ENCODE peak calls at places on chromosomes 6 and 20, in nine cellular contexts. One of them, this sample, is unnamed.
A peak's percentile ranks its signal among the peaks of the same experiment; 100 is the strongest.

GRCh38 chr6:70310063-70310694 is 7.3 kb upstream of the COL9A1 start:
- DNase-seq in heart right ventricle: no peak
- DNase-seq in CD4-positive, alpha-beta T cell: no peak
- DNase-seq in dorsolateral prefrontal cortex: no peak
- DNase-seq in left cardiac atrium: no peak
- DNase-seq in activated CD4-positive, alpha-beta T cell treated with anti-CD3 and anti-CD28 coated beads, Interleukin-2, amount 50 U/mL, for 24 hours: peak; percentile 4
- DNase-seq in naive thymus-derived CD8-positive, alpha-beta T cell: peak; percentile 12
- DNase-seq in H9: no peak
- DNase-seq in activated gamma-delta T cell treated with Interleukin-2 at 50 U/mL for 16 hours: no peak
- DNase-seq in this sample: no peak

GRCh38 chr20:57076202-57076651 is 190.2 kb downstream of the BMP7 start:
- DNase-seq in left cardiac atrium: no peak
- DNase-seq in naive thymus-derived CD8-positive, alpha-beta T cell: no peak
- DNase-seq in activated CD4-positive, alpha-beta T cell treated with anti-CD3 and anti-CD28 coated beads, Interleukin-2, amount 50 U/mL, for 24 hours: no peak
- DNase-seq in CD4-positive, alpha-beta T cell: no peak
- DNase-seq in heart right ventricle: no peak
- DNase-seq in H9: no peak
- DNase-seq in activated gamma-delta T cell treated with Interleukin-2 at 50 U/mL for 16 hours: no peak
- DNase-seq in dorsolateral prefrontal cortex: no peak
- DNase-seq in this sample: no peak

GRCh38 chr6:2973656-2974055 is 2.3 kb upstream of the SERPINB6 start:
- DNase-seq in left cardiac atrium: no peak
- DNase-seq in activated gamma-delta T cell treated with Interleukin-2 at 50 U/mL for 16 hours: no peak
- DNase-seq in naive thymus-derived CD8-positive, alpha-beta T cell: peak; percentile 26
- DNase-seq in H9: no peak
- DNase-seq in heart right ventricle: no peak
- DNase-seq in CD4-positive, alpha-beta T cell: no peak
- DNase-seq in activated CD4-positive, alpha-beta T cell treated with anti-CD3 and anti-CD28 coated beads, Interleukin-2, amount 50 U/mL, for 24 hours: no peak
- DNase-seq in dorsolateral prefrontal cortex: no peak
- DNase-seq in this sample: no peak

GRCh38 chr6:14664112-14664592 is 546.6 kb downstream of the CD83 start:
- DNase-seq in CD4-positive, alpha-beta T cell: peak; percentile 1
- DNase-seq in naive thymus-derived CD8-positive, alpha-beta T cell: peak; percentile 41
- DNase-seq in H9: no peak
- DNase-seq in activated gamma-delta T cell treated with Interleukin-2 at 50 U/mL for 16 hours: peak; percentile 18
- DNase-seq in dorsolateral prefrontal cortex: no peak
- DNase-seq in heart right ventricle: no peak
- DNase-seq in activated CD4-positive, alpha-beta T cell treated with anti-CD3 and anti-CD28 coated beads, Interleukin-2, amount 50 U/mL, for 24 hours: no peak
- DNase-seq in left cardiac atrium: no peak
- DNase-seq in this sample: no peak

GRCh38 chr6:7035837-7036249 is 71.9 kb upstream of the RREB1 start:
- DNase-seq in dorsolateral prefrontal cortex: no peak
- DNase-seq in left cardiac atrium: no peak
- DNase-seq in activated gamma-delta T cell treated with Interleukin-2 at 50 U/mL for 16 hours: no peak
- DNase-seq in naive thymus-derived CD8-positive, alpha-beta T cell: no peak
- DNase-seq in CD4-positive, alpha-beta T cell: no peak
- DNase-seq in heart right ventricle: no peak
- DNase-seq in activated CD4-positive, alpha-beta T cell treated with anti-CD3 and anti-CD28 coated beads, Interleukin-2, amount 50 U/mL, for 24 hours: no peak
- DNase-seq in H9: no peak
- DNase-seq in this sample: no peak

GRCh38 chr6:119301429-119301828 is 48.1 kb downstream of the MAN1A1 start:
- DNase-seq in left cardiac atrium: no peak
- DNase-seq in dorsolateral prefrontal cortex: no peak
- DNase-seq in naive thymus-derived CD8-positive, alpha-beta T cell: no peak
- DNase-seq in heart right ventricle: no peak
- DNase-seq in H9: no peak
- DNase-seq in CD4-positive, alpha-beta T cell: no peak
- DNase-seq in activated CD4-positive, alpha-beta T cell treated with anti-CD3 and anti-CD28 coated beads, Interleukin-2, amount 50 U/mL, for 24 hours: no peak
- DNase-seq in activated gamma-delta T cell treated with Interleukin-2 at 50 U/mL for 16 hours: no peak
- DNase-seq in this sample: no peak

GRCh38 chr6:97656706-97657350 is 373.8 kb upstream of the MMS22L start:
- DNase-seq in activated gamma-delta T cell treated with Interleukin-2 at 50 U/mL for 16 hours: no peak
- DNase-seq in naive thymus-derived CD8-positive, alpha-beta T cell: no peak
- DNase-seq in CD4-positive, alpha-beta T cell: no peak
- DNase-seq in left cardiac atrium: no peak
- DNase-seq in heart right ventricle: no peak
- DNase-seq in dorsolateral prefrontal cortex: no peak
- DNase-seq in activated CD4-positive, alpha-beta T cell treated with anti-CD3 and anti-CD28 coated beads, Interleukin-2, amount 50 U/mL, for 24 hours: no peak
- DNase-seq in H9: no peak
- DNase-seq in this sample: no peak

GRCh38 chr6:166712554-166713228 is 85.6 kb upstream of the RPS6KA2 start:
- DNase-seq in activated gamma-delta T cell treated with Interleukin-2 at 50 U/mL for 16 hours: no peak
- DNase-seq in dorsolateral prefrontal cortex: no peak
- DNase-seq in activated CD4-positive, alpha-beta T cell treated with anti-CD3 and anti-CD28 coated beads, Interleukin-2, amount 50 U/mL, for 24 hours: no peak
- DNase-seq in H9: peak; percentile 64
- DNase-seq in CD4-positive, alpha-beta T cell: no peak
- DNase-seq in left cardiac atrium: no peak
- DNase-seq in naive thymus-derived CD8-positive, alpha-beta T cell: no peak
- DNase-seq in heart right ventricle: no peak
- DNase-seq in this sample: no peak

GRCh38 chr6:168964138-168964892 is 289.3 kb downstream of the THBS2 start:
- DNase-seq in heart right ventricle: no peak
- DNase-seq in activated gamma-delta T cell treated with Interleukin-2 at 50 U/mL for 16 hours: no peak
- DNase-seq in dorsolateral prefrontal cortex: no peak
- DNase-seq in left cardiac atrium: no peak
- DNase-seq in activated CD4-positive, alpha-beta T cell treated with anti-CD3 and anti-CD28 coated beads, Interleukin-2, amount 50 U/mL, for 24 hours: no peak
- DNase-seq in CD4-positive, alpha-beta T cell: no peak
- DNase-seq in H9: no peak
- DNase-seq in naive thymus-derived CD8-positive, alpha-beta T cell: no peak
- DNase-seq in this sample: no peak

GRCh38 chr20:42484790-42485365 is 704.8 kb downstream of the PTPRT start:
- DNase-seq in dorsolateral prefrontal cortex: no peak
- DNase-seq in CD4-positive, alpha-beta T cell: no peak
- DNase-seq in naive thymus-derived CD8-positive, alpha-beta T cell: no peak
- DNase-seq in heart right ventricle: no peak
- DNase-seq in H9: no peak
- DNase-seq in activated gamma-delta T cell treated with Interleukin-2 at 50 U/mL for 16 hours: no peak
- DNase-seq in left cardiac atrium: no peak
- DNase-seq in activated CD4-positive, alpha-beta T cell treated with anti-CD3 and anti-CD28 coated beads, Interleukin-2, amount 50 U/mL, for 24 hours: no peak
- DNase-seq in this sample: no peak

GRCh38 chr6:108127826-108128225 is 38.0 kb upstream of the NR2E1 start:
- DNase-seq in naive thymus-derived CD8-positive, alpha-beta T cell: no peak
- DNase-seq in H9: no peak
- DNase-seq in activated gamma-delta T cell treated with Interleukin-2 at 50 U/mL for 16 hours: no peak
- DNase-seq in CD4-positive, alpha-beta T cell: no peak
- DNase-seq in heart right ventricle: no peak
- DNase-seq in dorsolateral prefrontal cortex: no peak
- DNase-seq in left cardiac atrium: no peak
- DNase-seq in activated CD4-positive, alpha-beta T cell treated with anti-CD3 and anti-CD28 coated beads, Interleukin-2, amount 50 U/mL, for 24 hours: no peak
- DNase-seq in this sample: no peak

GRCh38 chr6:111995409-111995808 is 58.5 kb upstream of the CCN6 start:
- DNase-seq in CD4-positive, alpha-beta T cell: no peak
- DNase-seq in left cardiac atrium: no peak
- DNase-seq in dorsolateral prefrontal cortex: no peak
- DNase-seq in activated CD4-positive, alpha-beta T cell treated with anti-CD3 and anti-CD28 coated beads, Interleukin-2, amount 50 U/mL, for 24 hours: no peak
- DNase-seq in activated gamma-delta T cell treated with Interleukin-2 at 50 U/mL for 16 hours: no peak
- DNase-seq in heart right ventricle: no peak
- DNase-seq in naive thymus-derived CD8-positive, alpha-beta T cell: no peak
- DNase-seq in H9: no peak
- DNase-seq in this sample: no peak

GRCh38 chr6:122799916-122800701 is 11.1 kb downstream of the SMPDL3A start:
- DNase-seq in CD4-positive, alpha-beta T cell: no peak
- DNase-seq in activated gamma-delta T cell treated with Interleukin-2 at 50 U/mL for 16 hours: no peak
- DNase-seq in naive thymus-derived CD8-positive, alpha-beta T cell: no peak
- DNase-seq in dorsolateral prefrontal cortex: no peak
- DNase-seq in heart right ventricle: no peak
- DNase-seq in H9: no peak
- DNase-seq in left cardiac atrium: no peak
- DNase-seq in activated CD4-positive, alpha-beta T cell treated with anti-CD3 and anti-CD28 coated beads, Interleukin-2, amount 50 U/mL, for 24 hours: no peak
- DNase-seq in this sample: no peak

GRCh38 chr6:158769228-158769627 is 49.9 kb downstream of the EZR start:
- DNase-seq in heart right ventricle: peak; percentile 58
- DNase-seq in naive thymus-derived CD8-positive, alpha-beta T cell: peak; percentile 7
- DNase-seq in activated gamma-delta T cell treated with Interleukin-2 at 50 U/mL for 16 hours: no peak
- DNase-seq in CD4-positive, alpha-beta T cell: no peak
- DNase-seq in dorsolateral prefrontal cortex: no peak
- DNase-seq in activated CD4-positive, alpha-beta T cell treated with anti-CD3 and anti-CD28 coated beads, Interleukin-2, amount 50 U/mL, for 24 hours: no peak
- DNase-seq in left cardiac atrium: no peak
- DNase-seq in H9: no peak
- DNase-seq in this sample: no peak

GRCh38 chr20:59598625-59599310 is 5.6 kb upstream of the PHACTR3 start:
- DNase-seq in heart right ventricle: no peak
- DNase-seq in H9: peak; percentile 70
- DNase-seq in activated gamma-delta T cell treated with Interleukin-2 at 50 U/mL for 16 hours: no peak
- DNase-seq in dorsolateral prefrontal cortex: peak; percentile 63
- DNase-seq in naive thymus-derived CD8-positive, alpha-beta T cell: peak; percentile 5
- DNase-seq in left cardiac atrium: no peak
- DNase-seq in activated CD4-positive, alpha-beta T cell treated with anti-CD3 and anti-CD28 coated beads, Interleukin-2, amount 50 U/mL, for 24 hours: no peak
- DNase-seq in CD4-positive, alpha-beta T cell: peak; percentile 14
- DNase-seq in this sample: peak; percentile 74

GRCh38 chr6:132937466-132937906 is 123.1 kb downstream of the RPS12 start:
- DNase-seq in H9: peak; percentile 65
- DNase-seq in activated gamma-delta T cell treated with Interleukin-2 at 50 U/mL for 16 hours: no peak
- DNase-seq in CD4-positive, alpha-beta T cell: no peak
- DNase-seq in left cardiac atrium: peak; percentile 32
- DNase-seq in dorsolateral prefrontal cortex: no peak
- DNase-seq in naive thymus-derived CD8-positive, alpha-beta T cell: no peak
- DNase-seq in heart right ventricle: peak; percentile 12
- DNase-seq in activated CD4-positive, alpha-beta T cell treated with anti-CD3 and anti-CD28 coated beads, Interleukin-2, amount 50 U/mL, for 24 hours: no peak
- DNase-seq in this sample: no peak

GRCh38 chr20:14616003-14616402 is 278.6 kb upstream of the FLRT3 start:
- DNase-seq in activated CD4-positive, alpha-beta T cell treated with anti-CD3 and anti-CD28 coated beads, Interleukin-2, amount 50 U/mL, for 24 hours: no peak
- DNase-seq in CD4-positive, alpha-beta T cell: no peak
- DNase-seq in dorsolateral prefrontal cortex: no peak
- DNase-seq in activated gamma-delta T cell treated with Interleukin-2 at 50 U/mL for 16 hours: no peak
- DNase-seq in H9: no peak
- DNase-seq in heart right ventricle: no peak
- DNase-seq in naive thymus-derived CD8-positive, alpha-beta T cell: no peak
- DNase-seq in left cardiac atrium: no peak
- DNase-seq in this sample: no peak

GRCh38 chr20:44288252-44288651 is 22.8 kb downstream of the FITM2 start:
- DNase-seq in left cardiac atrium: no peak
- DNase-seq in H9: no peak
- DNase-seq in naive thymus-derived CD8-positive, alpha-beta T cell: no peak
- DNase-seq in activated gamma-delta T cell treated with Interleukin-2 at 50 U/mL for 16 hours: peak; percentile 10
- DNase-seq in CD4-positive, alpha-beta T cell: no peak
- DNase-seq in dorsolateral prefrontal cortex: no peak
- DNase-seq in heart right ventricle: no peak
- DNase-seq in activated CD4-positive, alpha-beta T cell treated with anti-CD3 and anti-CD28 coated beads, Interleukin-2, amount 50 U/mL, for 24 hours: no peak
- DNase-seq in this sample: no peak

GRCh38 chr20:46027245-46027853 is 1.7 kb upstream of the SLC12A5 start:
- DNase-seq in H9: no peak
- DNase-seq in left cardiac atrium: peak; percentile 31
- DNase-seq in heart right ventricle: peak; percentile 30
- DNase-seq in CD4-positive, alpha-beta T cell: peak; percentile 17
- DNase-seq in activated gamma-delta T cell treated with Interleukin-2 at 50 U/mL for 16 hours: peak; percentile 15
- DNase-seq in dorsolateral prefrontal cortex: no peak
- DNase-seq in activated CD4-positive, alpha-beta T cell treated with anti-CD3 and anti-CD28 coated beads, Interleukin-2, amount 50 U/mL, for 24 hours: no peak
- DNase-seq in naive thymus-derived CD8-positive, alpha-beta T cell: no peak
- DNase-seq in this sample: no peak

GRCh38 chr20:61127311-61128044 is 124.6 kb upstream of the CDH4 start:
- DNase-seq in dorsolateral prefrontal cortex: no peak
- DNase-seq in heart right ventricle: no peak
- DNase-seq in CD4-positive, alpha-beta T cell: no peak
- DNase-seq in activated gamma-delta T cell treated with Interleukin-2 at 50 U/mL for 16 hours: no peak
- DNase-seq in left cardiac atrium: no peak
- DNase-seq in activated CD4-positive, alpha-beta T cell treated with anti-CD3 and anti-CD28 coated beads, Interleukin-2, amount 50 U/mL, for 24 hours: no peak
- DNase-seq in H9: no peak
- DNase-seq in naive thymus-derived CD8-positive, alpha-beta T cell: no peak
- DNase-seq in this sample: no peak

GRCh38 chr6:137494967-137495595 is 887 bp upstream of the OLIG3 start:
- DNase-seq in activated gamma-delta T cell treated with Interleukin-2 at 50 U/mL for 16 hours: no peak
- DNase-seq in heart right ventricle: no peak
- DNase-seq in H9: peak; percentile 46
- DNase-seq in dorsolateral prefrontal cortex: no peak
- DNase-seq in naive thymus-derived CD8-positive, alpha-beta T cell: no peak
- DNase-seq in CD4-positive, alpha-beta T cell: no peak
- DNase-seq in activated CD4-positive, alpha-beta T cell treated with anti-CD3 and anti-CD28 coated beads, Interleukin-2, amount 50 U/mL, for 24 hours: no peak
- DNase-seq in left cardiac atrium: no peak
- DNase-seq in this sample: no peak

GRCh38 chr20:8568068-8568467 is 436.0 kb downstream of the PLCB1 start:
- DNase-seq in H9: no peak
- DNase-seq in activated CD4-positive, alpha-beta T cell treated with anti-CD3 and anti-CD28 coated beads, Interleukin-2, amount 50 U/mL, for 24 hours: no peak
- DNase-seq in left cardiac atrium: no peak
- DNase-seq in heart right ventricle: no peak
- DNase-seq in dorsolateral prefrontal cortex: no peak
- DNase-seq in activated gamma-delta T cell treated with Interleukin-2 at 50 U/mL for 16 hours: no peak
- DNase-seq in CD4-positive, alpha-beta T cell: no peak
- DNase-seq in naive thymus-derived CD8-positive, alpha-beta T cell: no peak
- DNase-seq in this sample: no peak

GRCh38 chr20:9723501-9723900 is 115.4 kb downstream of the PAK5 start:
- DNase-seq in H9: no peak
- DNase-seq in heart right ventricle: no peak
- DNase-seq in activated gamma-delta T cell treated with Interleukin-2 at 50 U/mL for 16 hours: no peak
- DNase-seq in naive thymus-derived CD8-positive, alpha-beta T cell: no peak
- DNase-seq in CD4-positive, alpha-beta T cell: no peak
- DNase-seq in left cardiac atrium: no peak
- DNase-seq in activated CD4-positive, alpha-beta T cell treated with anti-CD3 and anti-CD28 coated beads, Interleukin-2, amount 50 U/mL, for 24 hours: no peak
- DNase-seq in dorsolateral prefrontal cortex: peak; percentile 14
- DNase-seq in this sample: no peak

GRCh38 chr6:31154436-31154835 is 3.2 kb downstream of the CCHCR1 start:
- DNase-seq in activated CD4-positive, alpha-beta T cell treated with anti-CD3 and anti-CD28 coated beads, Interleukin-2, amount 50 U/mL, for 24 hours: no peak
- DNase-seq in CD4-positive, alpha-beta T cell: no peak
- DNase-seq in left cardiac atrium: no peak
- DNase-seq in dorsolateral prefrontal cortex: no peak
- DNase-seq in naive thymus-derived CD8-positive, alpha-beta T cell: no peak
- DNase-seq in heart right ventricle: no peak
- DNase-seq in H9: no peak
- DNase-seq in activated gamma-delta T cell treated with Interleukin-2 at 50 U/mL for 16 hours: no peak
- DNase-seq in this sample: no peak

GRCh38 chr6:20479075-20479871 is 55.0 kb upstream of the CDKAL1 start:
- DNase-seq in activated CD4-positive, alpha-beta T cell treated with anti-CD3 and anti-CD28 coated beads, Interleukin-2, amount 50 U/mL, for 24 hours: no peak
- DNase-seq in dorsolateral prefrontal cortex: peak; percentile 27
- DNase-seq in activated gamma-delta T cell treated with Interleukin-2 at 50 U/mL for 16 hours: no peak
- DNase-seq in heart right ventricle: no peak
- DNase-seq in H9: no peak
- DNase-seq in CD4-positive, alpha-beta T cell: no peak
- DNase-seq in left cardiac atrium: no peak
- DNase-seq in naive thymus-derived CD8-positive, alpha-beta T cell: no peak
- DNase-seq in this sample: no peak

GRCh38 chr6:11778042-11778441 is 561 bp downstream of the ADTRP start:
- DNase-seq in activated CD4-positive, alpha-beta T cell treated with anti-CD3 and anti-CD28 coated beads, Interleukin-2, amount 50 U/mL, for 24 hours: no peak
- DNase-seq in naive thymus-derived CD8-positive, alpha-beta T cell: no peak
- DNase-seq in heart right ventricle: no peak
- DNase-seq in H9: no peak
- DNase-seq in left cardiac atrium: no peak
- DNase-seq in activated gamma-delta T cell treated with Interleukin-2 at 50 U/mL for 16 hours: no peak
- DNase-seq in dorsolateral prefrontal cortex: no peak
- DNase-seq in CD4-positive, alpha-beta T cell: no peak
- DNase-seq in this sample: no peak

GRCh38 chr20:48455606-48456360 is 372.0 kb downstream of the PREX1 start:
- DNase-seq in dorsolateral prefrontal cortex: no peak
- DNase-seq in heart right ventricle: no peak
- DNase-seq in CD4-positive, alpha-beta T cell: no peak
- DNase-seq in naive thymus-derived CD8-positive, alpha-beta T cell: no peak
- DNase-seq in activated gamma-delta T cell treated with Interleukin-2 at 50 U/mL for 16 hours: no peak
- DNase-seq in left cardiac atrium: no peak
- DNase-seq in H9: no peak
- DNase-seq in activated CD4-positive, alpha-beta T cell treated with anti-CD3 and anti-CD28 coated beads, Interleukin-2, amount 50 U/mL, for 24 hours: no peak
- DNase-seq in this sample: no peak

This sample was measured in aorta.